ENCODE peak calls at places on chromosomes 5 and 9, in five cellular contexts. One of them, this sample, is unnamed.
A peak's percentile ranks its signal among the peaks of the same experiment; 100 is the strongest.

GRCh38 chr5:67090593-67090992 is 106.0 kb downstream of the CD180 start:
- DNase-seq in HEK293T: no peak
- DNase-seq in HCEC 1CT: no peak
- DNase-seq in activated CD8-positive, alpha-beta memory T cell treated with anti-CD3 and anti-CD28 coated beads, Interleukin-2, amount 50 U/mL, for 4 hours: no peak
- DNase-seq in endothelial cell: no peak
- DNase-seq in this sample: no peak

GRCh38 chr5:141150215-141150992 is 547 bp downstream of the PCDHB6 start:
- DNase-seq in activated CD8-positive, alpha-beta memory T cell treated with anti-CD3 and anti-CD28 coated beads, Interleukin-2, amount 50 U/mL, for 4 hours: no peak
- DNase-seq in HEK293T: no peak
- DNase-seq in HCEC 1CT: no peak
- DNase-seq in endothelial cell: no peak
- DNase-seq in this sample: no peak

GRCh38 chr5:79961731-79962579 is 29.1 kb downstream of the MTX3 start:
- DNase-seq in HEK293T: no peak
- DNase-seq in HCEC 1CT: no peak
- DNase-seq in activated CD8-positive, alpha-beta memory T cell treated with anti-CD3 and anti-CD28 coated beads, Interleukin-2, amount 50 U/mL, for 4 hours: no peak
- DNase-seq in endothelial cell: no peak
- DNase-seq in this sample: no peak

GRCh38 chr5:36876965-36877666 is 547 bp downstream of the NIPBL start:
- DNase-seq in activated CD8-positive, alpha-beta memory T cell treated with anti-CD3 and anti-CD28 coated beads, Interleukin-2, amount 50 U/mL, for 4 hours: peak; percentile 57
- DNase-seq in HEK293T: peak; percentile 23
- DNase-seq in endothelial cell: peak; percentile 64
- DNase-seq in HCEC 1CT: peak; percentile 61
- DNase-seq in this sample: peak; percentile 80

GRCh38 chr9:137534256-137535119 is 15.7 kb downstream of the PNPLA7 start:
- DNase-seq in HEK293T: peak; percentile 69
- DNase-seq in activated CD8-positive, alpha-beta memory T cell treated with anti-CD3 and anti-CD28 coated beads, Interleukin-2, amount 50 U/mL, for 4 hours: no peak
- DNase-seq in HCEC 1CT: peak; percentile 72
- DNase-seq in endothelial cell: no peak
- DNase-seq in this sample: no peak

GRCh38 chr5:131550606-131551005 is 84.4 kb downstream of the RAPGEF6 start:
- DNase-seq in HEK293T: no peak
- DNase-seq in activated CD8-positive, alpha-beta memory T cell treated with anti-CD3 and anti-CD28 coated beads, Interleukin-2, amount 50 U/mL, for 4 hours: no peak
- DNase-seq in endothelial cell: no peak
- DNase-seq in HCEC 1CT: no peak
- DNase-seq in this sample: no peak

GRCh38 chr9:27440888-27441740 is 83.0 kb upstream of the IFNK start:
- DNase-seq in HCEC 1CT: no peak
- DNase-seq in endothelial cell: no peak
- DNase-seq in HEK293T: no peak
- DNase-seq in activated CD8-positive, alpha-beta memory T cell treated with anti-CD3 and anti-CD28 coated beads, Interleukin-2, amount 50 U/mL, for 4 hours: no peak
- DNase-seq in this sample: no peak

GRCh38 chr5:157222506-157223230 is 42.0 kb downstream of the ITK start:
- DNase-seq in HCEC 1CT: peak; percentile 19
- DNase-seq in activated CD8-positive, alpha-beta memory T cell treated with anti-CD3 and anti-CD28 coated beads, Interleukin-2, amount 50 U/mL, for 4 hours: peak; percentile 74
- DNase-seq in HEK293T: no peak
- DNase-seq in endothelial cell: no peak
- DNase-seq in this sample: no peak

GRCh38 chr9:131892890-131893289 is 153.0 kb upstream of the RAPGEF1 start:
- DNase-seq in endothelial cell: no peak
- DNase-seq in HCEC 1CT: no peak
- DNase-seq in activated CD8-positive, alpha-beta memory T cell treated with anti-CD3 and anti-CD28 coated beads, Interleukin-2, amount 50 U/mL, for 4 hours: no peak
- DNase-seq in HEK293T: no peak
- DNase-seq in this sample: no peak

GRCh38 chr5:155076379-155076778 is 62.8 kb downstream of the KIF4B start:
- DNase-seq in endothelial cell: no peak
- DNase-seq in HEK293T: no peak
- DNase-seq in activated CD8-positive, alpha-beta memory T cell treated with anti-CD3 and anti-CD28 coated beads, Interleukin-2, amount 50 U/mL, for 4 hours: no peak
- DNase-seq in HCEC 1CT: no peak
- DNase-seq in this sample: no peak

GRCh38 chr9:107178302-107178701 is 104.8 kb upstream of the RAD23B start:
- DNase-seq in endothelial cell: no peak
- DNase-seq in HEK293T: no peak
- DNase-seq in activated CD8-positive, alpha-beta memory T cell treated with anti-CD3 and anti-CD28 coated beads, Interleukin-2, amount 50 U/mL, for 4 hours: no peak
- DNase-seq in HCEC 1CT: peak; percentile 47
- DNase-seq in this sample: no peak

GRCh38 chr5:32420506-32420905 is 24.0 kb downstream of the ZFR start:
- DNase-seq in HCEC 1CT: peak; percentile 15
- DNase-seq in HEK293T: no peak
- DNase-seq in activated CD8-positive, alpha-beta memory T cell treated with anti-CD3 and anti-CD28 coated beads, Interleukin-2, amount 50 U/mL, for 4 hours: no peak
- DNase-seq in endothelial cell: no peak
- DNase-seq in this sample: no peak

GRCh38 chr5:79143684-79144379 is 32.2 kb downstream of the BHMT start:
- DNase-seq in HCEC 1CT: peak; percentile 24
- DNase-seq in activated CD8-positive, alpha-beta memory T cell treated with anti-CD3 and anti-CD28 coated beads, Interleukin-2, amount 50 U/mL, for 4 hours: no peak
- DNase-seq in endothelial cell: no peak
- DNase-seq in HEK293T: no peak
- DNase-seq in this sample: no peak

GRCh38 chr5:24862117-24862516 is 217.3 kb upstream of the CDH10 start:
- DNase-seq in HCEC 1CT: no peak
- DNase-seq in activated CD8-positive, alpha-beta memory T cell treated with anti-CD3 and anti-CD28 coated beads, Interleukin-2, amount 50 U/mL, for 4 hours: no peak
- DNase-seq in HEK293T: no peak
- DNase-seq in endothelial cell: no peak
- DNase-seq in this sample: no peak

GRCh38 chr9:76107487-76107886 is 217.0 kb downstream of the PCSK5 start:
- DNase-seq in activated CD8-positive, alpha-beta memory T cell treated with anti-CD3 and anti-CD28 coated beads, Interleukin-2, amount 50 U/mL, for 4 hours: no peak
- DNase-seq in HEK293T: no peak
- DNase-seq in endothelial cell: no peak
- DNase-seq in HCEC 1CT: no peak
- DNase-seq in this sample: no peak